ENCODE peak calls at places on chromosome 16, in seven cellular contexts. A, F, V, P, C, E and U are unnamed samples.

GRCh38 chr16:71467810-71468209 is 5.8 kb upstream of the ZNF23 start:
- DNase-seq in A (no peak), F (no peak), V (no peak), P (no peak), C (peak; percentile 16), E (peak; percentile 47), U (no peak)

GRCh38 chr16:89422905-89423630 is 67.3 kb downstream of the ANKRD11 start:
- DNase-seq in A (peak; percentile 55), F (no peak), V (peak; percentile 57), P (no peak), C (peak; percentile 65), E (no peak), U (no peak)

GRCh38 chr16:22732315-22732840 is 81.6 kb upstream of the HS3ST2 start:
- DNase-seq in A (no peak), F (no peak), V (no peak), P (no peak), C (no peak), E (no peak), U (no peak)

GRCh38 chr16:56593573-56594291 is 4.4 kb downstream of the MT3 start:
- DNase-seq in A (no peak), F (no peak), V (no peak), P (no peak), C (no peak), E (no peak), U (no peak)

GRCh38 chr16:1680361-1680760 is 2.3 kb downstream of the JPT2 start:
- DNase-seq in A (no peak), F (no peak), V (no peak), P (no peak), C (no peak), E (no peak), U (no peak)

GRCh38 chr16:57372372-57373116 is at the start of gene CX3CL1:
- DNase-seq in A (peak; percentile 20), F (peak; percentile 83), V (no peak), P (no peak), C (no peak), E (peak; percentile 68), U (no peak)

GRCh38 chr16:57479422-57480126 is 6.7 kb downstream of the DOK4 start:
- DNase-seq in A (no peak), F (no peak), V (no peak), P (peak; percentile 27), C (no peak), E (peak; percentile 75), U (no peak)

GRCh38 chr16:87860553-87861299 is 8.6 kb downstream of the SLC7A5 start:
- DNase-seq in A (no peak), F (no peak), V (no peak), P (no peak), C (peak; percentile 27), E (no peak), U (no peak)

GRCh38 chr16:28477311-28477920 is 5.3 kb upstream of the NPIPB7 start:
- DNase-seq in A (no peak), F (peak; percentile 6), V (no peak), P (no peak), C (no peak), E (no peak), U (no peak)

GRCh38 chr16:3712830-3713476 is 4.4 kb downstream of the TRAP1 start:
- DNase-seq in A (no peak), F (no peak), V (no peak), P (no peak), C (no peak), E (no peak), U (no peak)

GRCh38 chr16:4601317-4602186 is 13.1 kb downstream of the UBALD1 start:
- DNase-seq in A (no peak), F (peak; percentile 18), V (no peak), P (no peak), C (no peak), E (no peak), U (no peak)

GRCh38 chr16:79772028-79772427 is 171.5 kb upstream of the MAF start:
- DNase-seq in A (no peak), F (no peak), V (no peak), P (no peak), C (no peak), E (no peak), U (no peak)

GRCh38 chr16:53864819-53865491 is 161.0 kb downstream of the FTO start:
- DNase-seq in A (no peak), F (no peak), V (no peak), P (no peak), C (no peak), E (no peak), U (no peak)

GRCh38 chr16:50549561-50549915 is 1.3 kb downstream of the NKD1 start:
- DNase-seq in A (no peak), F (no peak), V (no peak), P (no peak), C (no peak), E (no peak), U (no peak)

GRCh38 chr16:74608381-74608780 is 1.5 kb upstream of the GLG1 start:
- DNase-seq in A (no peak), F (peak; percentile 48), V (no peak), P (no peak), C (no peak), E (no peak), U (no peak)

GRCh38 chr16:30721167-30721566 is 22.2 kb downstream of the SRCAP start:
- DNase-seq in A (no peak), F (no peak), V (no peak), P (no peak), C (no peak), E (no peak), U (no peak)

GRCh38 chr16:70774261-70774660 is 26.7 kb downstream of the VAC14 start:
- DNase-seq in A (no peak), F (no peak), V (no peak), P (no peak), C (no peak), E (no peak), U (no peak)

GRCh38 chr16:1964046-1964505 is 550 bp downstream of the RPS2 start:
- DNase-seq in A (no peak), F (no peak), V (no peak), P (no peak), C (peak; percentile 67), E (no peak), U (no peak)

GRCh38 chr16:58177347-58177710 is 20.6 kb downstream of the CSNK2A2 start:
- DNase-seq in A (no peak), F (no peak), V (no peak), P (no peak), C (no peak), E (no peak), U (no peak)

GRCh38 chr16:84454611-84455010 is 49.8 kb downstream of the MEAK7 start:
- DNase-seq in A (no peak), F (no peak), V (no peak), P (no peak), C (no peak), E (no peak), U (no peak)

GRCh38 chr16:82331397-82331796 is 161.4 kb upstream of the MPHOSPH6 start:
- DNase-seq in A (no peak), F (no peak), V (no peak), P (no peak), C (no peak), E (no peak), U (no peak)

GRCh38 chr16:75267631-75268264 is 16.3 kb upstream of the BCAR1 start:
- DNase-seq in A (no peak), F (peak; percentile 80), V (no peak), P (no peak), C (no peak), E (no peak), U (no peak)

GRCh38 chr16:559411-560207 is 585 bp upstream of the PRR35 start:
- DNase-seq in A (no peak), F (no peak), V (no peak), P (no peak), C (no peak), E (no peak), U (no peak)
- TF ChIP-seq CTCF in A (no peak), F (no peak), V (no peak), P (no peak), C (no peak), E (no peak), U (no peak)

GRCh38 chr16:67294927-67295326 is 15.6 kb downstream of the PLEKHG4 start:
- DNase-seq in A (peak; percentile 6), F (no peak), V (no peak), P (no peak), C (no peak), E (no peak), U (no peak)
- TF ChIP-seq CTCF in A (peak; percentile 12), F (no peak), V (no peak), P (peak; percentile 29), C (no peak), E (no peak), U (no peak)

DNA sequence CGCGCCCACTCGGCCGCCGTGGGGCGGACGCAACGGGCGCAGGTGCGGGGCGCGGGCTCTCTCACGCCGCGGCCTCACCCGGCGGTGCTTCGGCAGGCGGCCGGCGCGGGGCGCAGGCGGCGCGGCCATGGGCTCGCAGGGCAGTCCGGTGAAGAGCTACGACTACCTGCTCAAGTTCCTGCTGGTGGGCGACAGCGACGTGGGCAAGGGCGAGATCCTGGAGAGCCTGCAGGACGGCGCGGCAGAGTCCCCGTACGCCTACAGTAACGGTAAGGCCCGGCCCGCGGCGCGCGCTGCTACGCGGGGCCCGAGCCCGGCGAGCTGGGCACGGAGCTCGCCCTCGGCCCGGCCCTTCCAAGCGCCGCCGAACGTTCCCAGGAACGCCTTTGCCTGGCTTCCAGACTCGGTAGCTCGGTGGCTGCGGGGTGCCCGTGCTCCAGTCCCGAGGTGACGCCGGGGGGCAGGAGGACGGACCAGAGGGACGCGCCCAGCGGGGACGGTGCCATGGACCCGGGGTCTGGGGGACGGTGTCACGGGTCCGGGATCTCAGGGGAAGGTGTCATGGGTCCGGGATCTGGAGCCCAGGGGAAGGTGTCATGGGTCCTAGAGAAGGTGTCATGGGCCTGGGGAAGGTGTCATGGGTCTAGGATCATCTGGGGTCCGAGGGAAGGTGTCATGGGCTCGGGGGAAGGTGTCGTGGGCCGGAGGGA is 454 bp downstream of the RAB40C start:
- DNase-seq in A (no peak), F (peak; percentile 52), V (no peak), P (no peak), C (peak; percentile 48), E (no peak), U (no peak)
- TF ChIP-seq CTCF in A (no peak), F (no peak), V (no peak), P (no peak), C (no peak), E (no peak), U (no peak)

DNA sequence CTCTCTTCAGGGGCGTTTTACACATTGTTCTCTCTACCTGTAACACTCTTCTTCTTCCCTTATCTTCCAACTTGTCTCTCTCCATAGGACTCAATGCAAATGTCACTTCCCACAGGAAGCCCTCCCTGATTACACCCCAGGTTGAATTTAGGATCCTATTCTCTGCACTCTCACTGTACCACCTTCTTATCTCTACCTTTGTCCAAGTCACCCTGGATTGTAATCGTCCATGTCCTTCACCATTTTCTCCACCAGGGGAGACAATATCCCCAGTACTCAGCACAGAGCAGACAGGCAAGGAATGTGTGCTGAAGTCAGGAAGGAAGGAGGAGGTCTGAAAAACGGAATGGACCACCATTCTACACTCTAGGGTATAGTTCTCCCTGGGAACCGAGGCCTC is 14.1 kb downstream of the C16orf82 start:
- DNase-seq in A (no peak), F (no peak), V (no peak), P (no peak), C (no peak), E (peak; percentile 37), U (no peak)
- TF ChIP-seq CTCF in A (peak; percentile 51), F (no peak), V (peak; percentile 52), P (peak; percentile 32), C (peak; percentile 51), E (peak; percentile 18), U (no peak)